ENCODE peak calls at places on chromosomes 1 and 21, in eight cellular contexts. N, D, U, Y, O, A, M and X are unnamed samples.
A peak's percentile ranks its signal among the peaks of the same experiment; 100 is the strongest.

GRCh38 chr21:44742418-44743153 is 31.2 kb upstream of the TSPEAR start:
- DNase-seq in Y (peak; percentile 41), A (no peak), N (no peak), O (peak; percentile 30), D (no peak), U (no peak), M (no peak), X (no peak)

GRCh38 chr1:23019851-23020625 is 770 bp downstream of the KDM1A start:
- DNase-seq in M (peak; percentile 60), D (peak; percentile 73), A (no peak), O (peak; percentile 44), Y (peak; percentile 72), N (peak; percentile 8), U (no peak), X (no peak)

GRCh38 chr1:156550346-156550745 is 22.0 kb downstream of the IQGAP3 start:
- DNase-seq in Y (no peak), D (no peak), N (no peak), U (no peak), M (no peak), A (no peak), O (no peak), X (no peak)

GRCh38 chr1:38728176-38728908 is 131.2 kb downstream of the RRAGC start:
- DNase-seq in M (peak; percentile 20), A (no peak), N (no peak), D (no peak), U (no peak), O (no peak), Y (no peak), X (no peak)

GRCh38 chr1:231929311-231929710 is 302.7 kb downstream of the DISC1 start:
- DNase-seq in M (peak; percentile 46), Y (no peak), U (no peak), A (no peak), N (no peak), O (no peak), D (no peak), X (no peak)

GRCh38 chr21:34526618-34527290 is 14.7 kb upstream of the KCNE1 start:
- DNase-seq in N (peak; percentile 78), O (peak; percentile 96), A (no peak), D (no peak), U (peak; percentile 74), M (peak; percentile 85), Y (peak; percentile 31), X (peak; percentile 90)

GRCh38 chr1:220768127-220768601 is 18.5 kb upstream of the MTARC1 start:
- DNase-seq in A (no peak), M (no peak), U (no peak), O (peak; percentile 85), N (no peak), Y (peak; percentile 41), D (no peak), X (no peak)

GRCh38 chr21:45531393-45532215 is 10.6 kb downstream of the SLC19A1 start:
- DNase-seq in N (no peak), O (no peak), A (no peak), U (no peak), Y (no peak), M (no peak), D (no peak), X (no peak)

GRCh38 chr21:42796327-42797062 is 82.8 kb downstream of the WDR4 start:
- DNase-seq in O (peak; percentile 63), U (no peak), D (no peak), Y (peak; percentile 37), M (no peak), N (no peak), A (no peak), X (no peak)

GRCh38 chr1:235888119-235888643 is 21.5 kb upstream of the LYST start:
- DNase-seq in O (no peak), D (no peak), N (no peak), U (no peak), M (no peak), A (peak; percentile 79), Y (no peak), X (no peak)

GRCh38 chr1:245059806-245060424 is 94.9 kb upstream of the KIF26B start:
- DNase-seq in N (no peak), A (no peak), O (no peak), M (peak; percentile 47), D (no peak), Y (no peak), U (no peak), X (no peak)

GRCh38 chr1:192766009-192766625 is 42.7 kb upstream of the RGS2 start:
- DNase-seq in O (no peak), Y (no peak), D (no peak), U (no peak), N (no peak), A (no peak), M (no peak), X (no peak)

GRCh38 chr1:108719654-108720435 is 7.1 kb downstream of the FNDC7 start:
- DNase-seq in O (peak; percentile 13), M (no peak), A (no peak), D (no peak), U (peak; percentile 65), Y (peak; percentile 51), N (peak; percentile 68), X (peak; percentile 62)
- TF ChIP-seq REST in O (no peak), M (no peak), A (no peak), D (no peak), U (no peak), Y (no peak), N (no peak), X (no peak)

GRCh38 chr1:204460346-204460745 is 34.3 kb downstream of the PIK3C2B start:
- DNase-seq in U (no peak), A (no peak), O (no peak), D (no peak), Y (no peak), N (no peak), M (no peak), X (no peak)
- H3K4me1 ChIP-seq in U (no peaks in the 10 kb centered on the region), A (peaks cover 41% of the 10 kb centered on the region), O (no peaks in the 10 kb centered on the region), D (peaks cover 2% of the 10 kb centered on the region), Y (peaks cover 24% of the 10 kb centered on the region), N (no peaks in the 10 kb centered on the region), M (peaks cover 15% of the 10 kb centered on the region), X (no peaks in the 10 kb centered on the region)

DNA sequence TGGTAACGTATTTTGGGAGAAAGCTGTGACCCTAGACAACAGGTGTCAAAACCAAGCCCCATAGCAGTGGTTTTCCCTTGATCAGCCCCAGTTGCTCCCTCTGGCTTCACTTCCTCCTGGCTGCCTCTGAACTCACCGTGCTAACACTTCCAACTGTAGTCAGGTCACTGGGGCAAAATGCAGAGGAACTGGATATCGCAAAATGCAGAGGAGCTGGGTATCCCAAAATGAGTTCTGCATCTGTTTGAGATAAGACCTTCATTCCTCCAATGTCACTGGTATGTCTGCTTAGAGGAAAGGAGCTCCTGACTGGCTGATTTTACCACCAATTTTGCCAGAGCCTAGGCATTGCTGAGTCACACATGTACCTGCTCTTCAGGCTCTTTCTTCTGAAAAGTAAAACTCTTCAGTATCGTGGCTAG is 19.6 kb upstream of the TACSTD2 start:
- DNase-seq in M (no peak), N (no peak), D (no peak), Y (peak; percentile 49), O (no peak), A (no peak), U (no peak), X (no peak)
- TF ChIP-seq REST in M (no peak), N (no peak), D (no peak), Y (no peak), O (no peak), A (no peak), U (no peak), X (no peak)

GRCh38 chr1:158355773-158356172 is 2.1 kb downstream of the CD1E start:
- DNase-seq in M (no peak), Y (no peak), N (no peak), O (no peak), U (no peak), D (no peak), A (no peak), X (no peak)

GRCh38 chr1:158362501-158362900 is 8.8 kb downstream of the CD1E start:
- DNase-seq in N (no peak), O (no peak), Y (no peak), A (no peak), U (no peak), D (no peak), M (no peak), X (no peak)

GRCh38 chr1:158353333-158354038 is at the start of gene CD1E:
- DNase-seq in M (no peak), N (no peak), A (no peak), Y (no peak), U (no peak), O (no peak), D (no peak), X (no peak)

GRCh38 chr1:158354255-158354654 is 561 bp downstream of the CD1E start:
- DNase-seq in A (no peak), M (no peak), N (no peak), D (no peak), Y (no peak), U (no peak), O (no peak), X (no peak)

DNA sequence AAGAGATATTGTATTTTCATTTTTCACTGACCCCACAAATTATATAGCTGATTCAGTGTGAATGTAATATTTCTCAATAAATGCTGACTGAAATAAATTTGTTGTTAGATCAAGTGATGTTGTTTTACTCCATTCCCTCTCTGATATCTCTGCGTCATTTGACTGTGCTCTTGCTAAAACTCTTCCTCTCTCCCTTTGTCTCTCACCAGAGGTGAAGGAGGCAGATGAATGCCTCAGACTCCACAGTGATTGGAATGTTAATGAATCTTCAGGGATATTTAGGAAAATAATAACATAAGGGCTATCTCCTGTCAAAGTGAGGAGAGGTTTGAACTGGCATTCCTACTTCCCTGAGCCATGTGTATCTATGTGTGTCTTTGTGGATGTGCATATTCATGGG is 3.7 kb downstream of the CD1E start:
- DNase-seq in A (no peak), Y (no peak), N (no peak), D (no peak), U (no peak), O (no peak), M (no peak), X (no peak)
- H3K4me1 ChIP-seq in A (no peaks in the 10 kb centered on the region), Y (no peaks in the 10 kb centered on the region), N (no peaks in the 10 kb centered on the region), D (no peaks in the 10 kb centered on the region), U (no peaks in the 10 kb centered on the region), O (no peaks in the 10 kb centered on the region), M (peaks cover 7% of the 10 kb centered on the region), X (no peaks in the 10 kb centered on the region)

GRCh38 chr1:104467590-104467989 is 717.9 kb downstream of the AMY1C start:
- DNase-seq in U (no peak), D (no peak), M (no peak), A (peak; percentile 23), Y (no peak), N (no peak), O (no peak), X (no peak)
- TF ChIP-seq REST in U (no peak), D (no peak), M (no peak), A (no peak), Y (no peak), N (no peak), O (no peak), X (no peak)